ENCODE peak calls at places on chromosomes 12 and 14, in five cellular contexts. J is K562, O is GM12878, M is HepG2, K is H1. E is an unnamed sample.

GRCh38 chr12:14946856-14947255 is 8.5 kb upstream of the ERP27 start:
- DNase-seq in J (no peak), O (no peak), M (no peak), K (no peak), E (no peak)

GRCh38 chr14:64401923-64402322 is 13.8 kb downstream of the MTHFD1 start:
- DNase-seq in J (no peak), O (no peak), M (peak; percentile 2), K (no peak), E (no peak)

GRCh38 chr14:99744873-99745224 is 48.4 kb upstream of the EML1 start:
- DNase-seq in J (no peak), O (no peak), M (no peak), K (no peak), E (no peak)

GRCh38 chr12:5071496-5071895 is 27.8 kb downstream of the KCNA5 start:
- DNase-seq in J (no peak), O (no peak), M (no peak), K (no peak), E (no peak)

GRCh38 chr14:23639048-23639890 is 3.1 kb downstream of the DHRS2 start:
- DNase-seq in J (no peak), O (no peak), M (peak; percentile 86), K (no peak), E (no peak)

GRCh38 chr14:72906316-72906715 is 12.4 kb upstream of the DPF3 start:
- DNase-seq in J (no peak), O (no peak), M (no peak), K (no peak), E (no peak)

GRCh38 chr14:42307239-42307825 is 700.7 kb downstream of the LRFN5 start:
- DNase-seq in J (no peak), O (no peak), M (no peak), K (no peak), E (no peak)

GRCh38 chr14:91374897-91375747 is 42.5 kb downstream of the CCDC88C start:
- DNase-seq in J (no peak), O (no peak), M (no peak), K (no peak), E (no peak)

GRCh38 chr14:102774391-102775153 is 2.7 kb upstream of the TRAF3 start:
- DNase-seq in J (peak; percentile 33), O (peak; percentile 96), M (peak; percentile 79), K (peak; percentile 49), E (no peak)

GRCh38 chr14:34199585-34199984 is 248.7 kb upstream of the EGLN3 start:
- DNase-seq in J (no peak), O (no peak), M (no peak), K (no peak), E (no peak)

GRCh38 chr12:64175254-64175945 is 46.7 kb downstream of the KICS2 start:
- DNase-seq in J (peak; percentile 37), O (no peak), M (no peak), K (no peak), E (no peak)

GRCh38 chr12:76449572-76449971 is 101.4 kb upstream of the BBS10 start:
- DNase-seq in J (no peak), O (no peak), M (no peak), K (no peak), E (no peak)

GRCh38 chr14:36604757-36605505 is 22.5 kb upstream of the NKX2-8 start:
- DNase-seq in J (peak; percentile 50), O (no peak), M (peak; percentile 93), K (no peak), E (peak; percentile 76)

GRCh38 chr12:23895792-23896218 is 53.7 kb downstream of the SOX5 start:
- DNase-seq in J (no peak), O (no peak), M (no peak), K (peak; percentile 19), E (no peak)

GRCh38 chr14:94971750-94972149 is 185.6 kb downstream of the DICER1 start:
- DNase-seq in J (no peak), O (no peak), M (no peak), K (no peak), E (no peak)

GRCh38 chr12:103673891-103674375 is 86.9 kb downstream of the STAB2 start:
- DNase-seq in J (no peak), O (no peak), M (peak; percentile 37), K (no peak), E (no peak)

GRCh38 chr12:2551514-2551913 is 243.3 kb upstream of the FKBP4 start:
- DNase-seq in J (no peak), O (no peak), M (no peak), K (no peak), E (no peak)

GRCh38 chr12:123041042-123041531 is 60.6 kb downstream of the ARL6IP4 start:
- DNase-seq in J (no peak), O (no peak), M (no peak), K (no peak), E (no peak)

GRCh38 chr12:121550974-121551631 is 29.7 kb downstream of the KDM2B start:
- DNase-seq in J (no peak), O (no peak), M (peak; percentile 99), K (no peak), E (no peak)

GRCh38 chr12:119748512-119748911 is 80.6 kb downstream of the PRKAB1 start:
- DNase-seq in J (no peak), O (no peak), M (no peak), K (no peak), E (no peak)

GRCh38 chr12:52584156-52584682 is 10.6 kb upstream of the KRT74 start:
- DNase-seq in J (no peak), O (no peak), M (no peak), K (no peak), E (no peak)

GRCh38 chr12:92769124-92769901 is 66.5 kb downstream of the PLEKHG7 start:
- DNase-seq in J (no peak), O (no peak), M (no peak), K (no peak), E (no peak)

GRCh38 chr12:67649165-67650126 is 901 bp downstream of the DYRK2 start:
- DNase-seq in J (peak; percentile 66), O (no peak), M (no peak), K (no peak), E (no peak)

GRCh38 chr12:112824701-112825100 is 33.2 kb downstream of the RPH3A start:
- DNase-seq in J (no peak), O (no peak), M (no peak), K (no peak), E (no peak)

GRCh38 chr14:47438650-47439140 is 236.7 kb downstream of the MDGA2 start:
- DNase-seq in J (no peak), O (no peak), M (no peak), K (no peak), E (no peak)

GRCh38 chr14:87368751-87369150 is 624.2 kb downstream of the GALC start:
- DNase-seq in J (no peak), O (no peak), M (no peak), K (no peak), E (no peak)

GRCh38 chr12:52266514-52266913 is 7.9 kb upstream of the KRT86 start:
- DNase-seq in J (no peak), O (no peak), M (no peak), K (no peak), E (no peak)

GRCh38 chr14:30547388-30548048 is 11.4 kb upstream of the G2E3 start:
- DNase-seq in J (no peak), O (no peak), M (no peak), K (no peak), E (no peak)

GRCh38 chr14:32950584-32950983 is 11.9 kb downstream of the NPAS3 start:
- DNase-seq in J (no peak), O (no peak), M (no peak), K (no peak), E (no peak)

GRCh38 chr14:77097006-77097688 is 911 bp upstream of the CIPC start:
- DNase-seq in J (no peak), O (no peak), M (peak; percentile 17), K (no peak), E (no peak)

GRCh38 chr12:111014547-111014946 is 94.2 kb upstream of the MYL2 start:
- DNase-seq in J (no peak), O (no peak), M (no peak), K (no peak), E (no peak)

GRCh38 chr14:26719514-26719913 is 121.7 kb upstream of the NOVA1 start:
- DNase-seq in J (no peak), O (no peak), M (peak; percentile 34), K (no peak), E (no peak)
- TF ChIP-seq MAX in J (no peak), O (no peak), M (no peak), K (no peak), E (no peak)

GRCh38 chr12:105235747-105236476 is at the start of gene APPL2:
- DNase-seq in J (peak; percentile 91), O (peak; percentile 24), M (peak; percentile 83), K (no peak), E (peak; percentile 63)

GRCh38 chr12:105231396-105231795 is 4.6 kb downstream of the APPL2 start:
- DNase-seq in J (no peak), O (no peak), M (peak; percentile 31), K (no peak), E (no peak)

GRCh38 chr12:105233045-105233905 is 2.7 kb downstream of the APPL2 start:
- DNase-seq in J (no peak), O (no peak), M (no peak), K (no peak), E (no peak)

GRCh38 chr12:105235299-105235746 is 651 bp downstream of the APPL2 start:
- DNase-seq in J (no peak), O (no peak), M (no peak), K (no peak), E (no peak)

GRCh38 chr12:105234197-105234596 is 1.8 kb downstream of the APPL2 start:
- DNase-seq in J (no peak), O (no peak), M (no peak), K (no peak), E (no peak)
- H3K9ac ChIP-seq in J (no peak overlapping the region), O (no peak overlapping the region), M (peak overlapping the region; percentile 88), K (no peak overlapping the region), E (no peak overlapping the region)

DNA sequence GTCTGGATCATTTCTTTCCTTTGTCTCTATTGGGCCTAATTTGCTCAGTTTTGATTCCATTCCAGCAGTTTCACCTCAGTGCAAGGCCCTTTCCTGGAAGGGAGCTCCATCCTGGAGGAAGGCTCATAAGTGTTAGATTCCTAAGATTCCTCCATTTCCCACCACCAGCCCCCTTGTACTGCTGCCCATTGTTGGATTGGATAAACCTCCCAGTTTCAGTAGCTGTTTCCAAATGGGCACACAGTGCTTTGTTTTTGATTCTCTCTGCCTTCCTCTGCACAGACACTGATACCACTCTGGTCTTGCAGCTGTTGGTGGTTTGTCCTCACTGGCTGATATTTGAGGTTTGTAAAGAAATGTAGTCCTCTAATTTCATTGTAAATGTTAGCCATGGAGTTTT is 158.9 kb downstream of the SLC15A5 start:
- DNase-seq in J (no peak), O (no peak), M (no peak), K (no peak), E (no peak)
- TF ChIP-seq ATF3 in J (no peak), O (no peak), M (no peak), K (no peak), E (no peak)

GRCh38 chr12:6215120-6215807 is 15.1 kb downstream of the CD9 start:
- DNase-seq in J (no peak), O (no peak), M (no peak), K (peak; percentile 74), E (no peak)

GRCh38 chr12:6213969-6214368 is 13.8 kb downstream of the CD9 start:
- DNase-seq in J (no peak), O (no peak), M (no peak), K (no peak), E (no peak)

GRCh38 chr12:6216581-6216980 is 16.4 kb downstream of the CD9 start:
- DNase-seq in J (no peak), O (no peak), M (no peak), K (no peak), E (no peak)

GRCh38 chr12:6214633-6215032 is 14.4 kb downstream of the CD9 start:
- DNase-seq in J (no peak), O (no peak), M (no peak), K (no peak), E (no peak)

GRCh38 chr12:6215932-6216494 is 15.8 kb downstream of the CD9 start:
- DNase-seq in J (no peak), O (no peak), M (no peak), K (no peak), E (peak; percentile 93)
- TF ChIP-seq MAX in J (no peak), O (no peak), M (no peak), K (no peak), E (no peak)

E was measured in HCT116.